ENCODE peak calls at places on chromosome 3, in four cellular contexts. R is GM23248, I is neural progenitor cell, G is neuronal stem cell. H is an unnamed sample.

GRCh38 chr3:124491098-124491497 is 239.2 kb upstream of the UMPS start:
- DNase-seq in I (no peak), G (no peak), R (no peak), H (peak; percentile 24)

GRCh38 chr3:135980343-135980742 is 14.8 kb downstream of the PPP2R3A start:
- DNase-seq in I (no peak), R (no peak), G (no peak), H (no peak)

GRCh38 chr3:13427662-13428603 is 7.8 kb upstream of the NUP210 start:
- DNase-seq in I (no peak), G (no peak), R (no peak), H (no peak)

GRCh38 chr3:12725436-12725835 is 33.6 kb downstream of the TMEM40 start:
- DNase-seq in R (no peak), G (no peak), I (no peak), H (no peak)

GRCh38 chr3:189652042-189652441 is 20.9 kb downstream of the TP63 start:
- DNase-seq in I (peak; percentile 53), R (peak; percentile 15), G (no peak), H (peak; percentile 63)

GRCh38 chr3:12508316-12508715 is 24.0 kb downstream of the TSEN2 start:
- DNase-seq in R (peak; percentile 98), G (no peak), I (no peak), H (peak; percentile 58)

GRCh38 chr3:140355481-140355880 is 322.4 kb upstream of the TRIM42 start:
- DNase-seq in I (no peak), G (no peak), R (no peak), H (no peak)

GRCh38 chr3:52456169-52456799 is 880 bp downstream of the NISCH start:
- DNase-seq in G (no peak), R (peak; percentile 62), I (peak; percentile 52), H (peak; percentile 51)

GRCh38 chr3:102092617-102093466 is 243.5 kb downstream of the NFKBIZ start:
- DNase-seq in I (no peak), R (peak; percentile 53), G (no peak), H (no peak)

GRCh38 chr3:140905557-140905956 is 36.1 kb upstream of the SLC25A36 start:
- DNase-seq in R (peak; percentile 9), I (no peak), G (no peak), H (no peak)

GRCh38 chr3:10549617-10550228 is 44.3 kb upstream of the ATP2B2 start:
- DNase-seq in R (no peak), G (no peak), I (no peak), H (no peak)

GRCh38 chr3:122828281-122828680 is 33.4 kb downstream of the SLC49A4 start:
- DNase-seq in I (no peak), R (no peak), G (no peak), H (no peak)

GRCh38 chr3:133040696-133041523 is 2.7 kb downstream of the TMEM108 start:
- DNase-seq in I (peak; percentile 91), R (peak; percentile 79), G (peak; percentile 83), H (peak; percentile 87)

GRCh38 chr3:166190360-166190759 is 353.1 kb upstream of the BCHE start:
- DNase-seq in G (no peak), I (peak; percentile 54), R (no peak), H (peak; percentile 79)

GRCh38 chr3:61371123-61371522 is 119.9 kb upstream of the FHIT start:
- DNase-seq in R (no peak), I (peak; percentile 34), G (peak; percentile 15), H (peak; percentile 46)

GRCh38 chr3:159787191-159787590 is 201.4 kb upstream of the IL12A start:
- DNase-seq in G (no peak), I (no peak), R (peak; percentile 84), H (peak; percentile 64)

DNA sequence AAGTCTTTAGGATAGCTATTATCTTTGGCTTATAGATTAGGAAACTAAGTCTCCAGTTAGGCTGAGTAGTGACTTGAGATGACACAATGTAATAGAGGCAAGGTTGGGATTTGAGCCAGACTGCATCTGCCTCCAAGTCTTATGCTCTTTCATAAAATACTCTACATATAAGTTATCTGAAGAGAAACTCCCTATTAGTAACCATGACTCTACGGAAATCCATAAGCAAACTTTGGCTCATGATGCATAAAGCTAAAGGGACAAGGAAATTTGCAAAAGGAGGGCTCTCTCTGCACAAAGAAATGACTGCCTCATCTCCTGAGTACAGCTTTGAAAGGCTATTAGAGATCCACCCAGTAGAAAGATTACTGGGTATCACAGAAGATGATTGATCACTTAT is 77.7 kb upstream of the FRMD4B start:
- DNase-seq in R (no peak), G (no peak), I (no peak), H (no peak)
- H3K4me1 ChIP-seq in R (no peaks in the 10 kb centered on the region), G (no peaks in the 10 kb centered on the region), I (no peaks in the 10 kb centered on the region), H (no peaks in the 10 kb centered on the region)

DNA sequence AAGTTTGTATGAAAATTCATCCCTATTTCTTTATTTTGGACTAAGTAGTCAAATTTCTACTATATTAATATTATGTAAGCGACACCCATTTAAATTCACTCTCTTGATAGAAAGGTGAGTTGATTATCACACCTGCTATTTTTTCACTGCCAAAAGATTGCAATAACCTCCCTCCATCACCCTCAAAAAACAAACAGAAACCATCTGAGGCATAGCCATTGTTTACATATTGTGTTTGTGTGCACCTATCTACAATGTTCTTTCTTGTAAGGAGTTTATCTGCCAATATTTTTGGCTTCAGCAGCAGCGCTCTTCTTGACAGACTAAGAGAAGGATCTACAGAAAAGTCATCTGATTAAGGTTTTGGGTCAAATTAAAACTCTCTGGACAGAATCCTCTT is 48.5 kb downstream of the KCNMB2 start:
- DNase-seq in I (no peak), R (no peak), G (no peak), H (no peak)
- H3K4me2 ChIP-seq in I (no peak overlapping the region), R (no peak overlapping the region), G (no peak overlapping the region), H (no peak overlapping the region)

DNA sequence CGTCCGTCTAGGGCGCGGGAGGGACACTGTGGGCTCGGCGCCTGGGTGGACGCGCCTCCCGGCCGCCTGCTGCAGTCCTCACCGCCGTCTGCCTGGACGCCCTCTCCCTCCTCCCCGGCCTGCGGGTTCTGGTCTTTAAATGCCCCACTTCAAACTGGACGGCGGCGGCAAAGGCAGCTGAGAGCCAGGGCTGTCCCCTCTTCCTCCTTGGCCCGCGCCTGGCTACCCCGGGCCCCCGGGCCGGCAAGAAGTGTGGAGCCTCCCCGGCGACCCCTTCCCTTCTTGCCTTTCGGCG is 415 bp downstream of the CBLB start:
- DNase-seq in G (peak; percentile 59), R (peak; percentile 81), I (peak; percentile 83), H (peak; percentile 75)
- H3K4me1 ChIP-seq in G (peaks cover 2% of the 10 kb centered on the region), R (peaks cover 40% of the 10 kb centered on the region), I (peaks cover 48% of the 10 kb centered on the region), H (no peaks in the 10 kb centered on the region)

DNA sequence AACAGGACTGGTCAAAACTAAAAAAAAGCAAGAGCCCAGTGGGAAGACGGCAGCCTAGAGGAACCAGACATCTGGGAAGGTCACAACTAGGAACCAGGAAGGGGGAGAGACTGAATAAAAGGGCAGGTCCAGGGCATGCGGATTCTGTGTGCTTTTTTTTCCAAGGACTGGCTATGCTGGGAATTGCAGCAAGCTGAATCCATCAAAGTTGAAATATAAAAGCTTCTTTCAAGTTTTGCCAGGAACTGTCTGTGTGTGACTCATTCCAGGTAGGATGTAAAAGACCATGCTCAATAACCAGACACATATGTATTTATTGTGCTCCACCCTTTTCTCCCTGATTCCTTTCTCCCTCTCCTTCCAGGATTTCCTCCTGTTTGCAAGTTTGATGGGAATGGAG is 47.9 kb upstream of the CCDC80 start:
- DNase-seq in I (no peak), G (no peak), R (no peak), H (no peak)
- H3K4me2 ChIP-seq in I (no peak overlapping the region), G (no peak overlapping the region), R (no peak overlapping the region), H (no peak overlapping the region)

DNA sequence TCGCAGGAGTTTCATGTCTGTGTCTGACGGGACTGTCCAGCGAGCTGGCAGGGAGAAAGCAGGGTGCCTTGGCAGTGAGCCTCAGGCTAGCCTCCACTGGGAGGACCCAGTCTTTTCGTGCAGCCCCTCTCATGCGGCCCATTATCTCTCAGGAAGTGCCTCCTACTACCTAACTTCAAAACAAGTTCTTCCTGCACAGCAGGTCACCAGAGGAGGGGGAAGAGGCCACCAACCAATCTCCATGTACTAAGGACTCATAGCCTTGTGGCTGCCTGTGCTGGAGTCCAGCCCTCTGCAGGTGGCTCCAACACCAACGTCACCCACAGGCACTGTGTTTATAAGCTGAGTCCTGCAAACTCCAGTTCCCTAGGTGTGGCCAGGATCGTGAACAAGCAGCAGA is 4.8 kb downstream of the VIPR1 start:
- DNase-seq in I (no peak), G (no peak), R (no peak), H (peak; percentile 84)
- H3K4me1 ChIP-seq in I (no peaks in the 10 kb centered on the region), G (peaks cover 3% of the 10 kb centered on the region), R (no peaks in the 10 kb centered on the region), H (peaks cover 9% of the 10 kb centered on the region)

DNA sequence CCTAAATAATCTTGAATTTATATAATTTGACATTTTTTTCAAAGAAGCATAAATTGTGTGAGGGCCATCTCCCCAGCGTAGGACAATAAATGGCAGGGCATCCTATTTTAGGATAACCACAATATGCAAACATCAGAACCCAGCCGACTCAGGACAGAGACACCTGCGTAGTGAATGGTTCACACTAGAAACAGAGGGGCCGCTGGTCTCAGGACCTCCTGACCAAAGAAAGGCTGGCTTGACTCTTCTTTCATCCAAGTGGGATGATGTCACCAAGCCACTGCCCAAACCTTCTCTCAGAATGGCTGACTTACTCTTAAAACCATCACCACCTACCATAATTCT is 162.1 kb downstream of the FOXP1 start:
- DNase-seq in R (no peak), G (no peak), I (no peak), H (no peak)
- H3K4me2 ChIP-seq in R (no peak overlapping the region), G (no peak overlapping the region), I (no peak overlapping the region), H (no peak overlapping the region)

DNA sequence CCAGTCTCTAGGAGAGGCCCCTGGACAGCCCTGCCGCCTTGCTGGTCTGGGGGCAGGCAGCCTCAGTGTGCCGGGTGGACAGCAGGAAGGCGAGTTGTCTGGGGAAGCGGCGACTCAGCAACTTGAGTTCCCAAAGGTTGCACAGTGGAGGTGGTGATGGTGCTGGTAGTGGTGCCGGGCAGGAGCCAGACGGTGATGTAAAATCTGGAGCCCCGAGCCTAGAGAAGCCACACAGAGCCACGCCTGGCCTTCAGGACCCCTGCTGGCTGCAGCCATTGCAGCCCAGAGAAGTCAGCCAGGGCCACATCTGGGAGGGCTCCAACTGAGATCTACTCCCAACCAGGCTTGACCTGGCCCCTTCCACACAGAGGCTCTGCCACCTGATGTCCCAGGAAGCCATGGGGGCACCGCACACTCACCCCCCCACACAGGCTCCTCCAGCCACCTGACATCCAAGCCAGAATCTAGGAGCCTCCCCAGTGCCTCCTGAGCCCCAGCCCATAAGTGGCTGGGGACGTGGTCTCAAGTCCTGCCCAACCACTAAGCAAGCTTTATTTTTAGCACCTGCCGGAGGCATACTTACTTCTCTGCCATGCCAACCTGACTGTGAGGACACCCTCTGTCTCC is 8.8 kb downstream of the C3orf22 start:
- DNase-seq in R (no peak), I (no peak), G (no peak), H (no peak)
- H3K4me1 ChIP-seq in R (no peaks in the 10 kb centered on the region), I (peaks cover 17% of the 10 kb centered on the region), G (peaks cover 21% of the 10 kb centered on the region), H (peaks cover 3% of the 10 kb centered on the region)

H was measured in mesendoderm.